ENCODE peak calls at places on chromosomes 4 and X, in seven cellular contexts. N is endothelial cell, D is lower leg skin, W is adrenal gland, K is GM13977, U is epithelial cell of proximal tubule, Z is psoas muscle. C is an unnamed sample.
A peak's percentile ranks its signal among the peaks of the same experiment; 100 is the strongest.

GRCh38 chrX:103845165-103845653 is 13.2 kb upstream of the RAB9B start:
- DNase-seq in N (peak; percentile 55), D (peak; percentile 32), W (peak; percentile 83), K (peak; percentile 36), U (peak; percentile 67), Z (peak; percentile 52), C (peak; percentile 19)

GRCh38 chrX:150607200-150607599 is 38.8 kb downstream of the MTM1 start:
- DNase-seq in N (no peak), D (no peak), W (no peak), K (no peak), U (no peak), Z (no peak), C (no peak)

GRCh38 chr4:65552071-65552470 is 118.2 kb downstream of the EPHA5 start:
- DNase-seq in N (no peak), D (no peak), W (no peak), K (no peak), U (no peak), Z (no peak), C (no peak)

GRCh38 chr4:55080174-55080865 is 45.1 kb downstream of the KDR start:
- DNase-seq in N (no peak), D (peak; percentile 28), W (no peak), K (no peak), U (no peak), Z (no peak), C (no peak)

GRCh38 chr4:177789610-177790009 is 347.4 kb upstream of the AGA start:
- DNase-seq in N (no peak), D (no peak), W (no peak), K (no peak), U (no peak), Z (no peak), C (no peak)

GRCh38 chr4:2417765-2418651 is at the start of gene ZFYVE28:
- DNase-seq in N (no peak), D (no peak), W (peak; percentile 63), K (no peak), U (no peak), Z (no peak), C (no peak)

GRCh38 chr4:38869511-38869910 is 1.9 kb downstream of the FAM114A1 start:
- DNase-seq in N (no peak), D (no peak), W (no peak), K (no peak), U (no peak), Z (no peak), C (no peak)

GRCh38 chr4:125314676-125315570 is at the start of gene FAT4:
- DNase-seq in N (peak; percentile 95), D (peak; percentile 89), W (peak; percentile 96), K (peak; percentile 79), U (peak; percentile 70), Z (peak; percentile 95), C (peak; percentile 83)

GRCh38 chr4:95129708-95130343 is 372.1 kb downstream of the BMPR1B start:
- DNase-seq in N (no peak), D (peak; percentile 75), W (peak; percentile 62), K (no peak), U (peak; percentile 96), Z (no peak), C (no peak)

DNA sequence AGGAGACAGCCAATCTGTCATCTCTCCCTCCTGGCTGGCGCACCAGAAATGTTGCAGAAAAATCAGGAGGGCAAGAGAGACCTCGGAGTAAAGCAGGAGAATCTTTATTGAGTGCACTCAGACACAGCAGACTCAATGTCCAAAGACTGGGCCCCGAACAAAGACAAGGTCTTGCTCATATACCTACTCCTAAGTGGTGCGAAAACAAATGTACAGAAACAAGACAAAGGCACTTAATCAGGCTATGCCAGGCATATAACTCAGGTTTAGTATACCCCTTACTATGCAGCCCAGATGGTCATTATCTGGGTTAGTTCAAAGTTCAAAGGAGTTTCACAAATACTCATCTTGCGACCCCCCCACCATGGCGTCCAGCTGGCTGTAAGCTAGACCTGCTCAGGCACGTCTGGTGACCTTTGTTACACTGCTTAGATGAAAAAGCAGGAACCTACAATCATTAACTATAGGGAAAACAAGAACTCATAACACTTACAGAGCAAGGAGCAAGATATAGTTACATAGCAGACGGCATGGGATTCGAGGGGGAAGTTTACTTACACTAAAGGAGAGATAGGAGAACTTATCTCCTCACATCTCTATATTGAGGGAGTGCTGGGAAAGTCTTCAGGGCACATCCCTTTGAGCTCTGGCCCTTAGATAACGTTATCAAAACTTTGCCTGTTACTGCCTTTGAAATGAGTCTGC is 27.5 kb downstream of the SULT1E1 start:
- DNase-seq in N (no peak), D (no peak), W (no peak), K (no peak), U (peak; percentile 55), Z (no peak), C (peak; percentile 19)
- TF ChIP-seq CTCF in N (no peak), D (no peak), W (no peak), K (no peak), U (no peak), Z (no peak), C (no peak)

GRCh38 chr4:76780781-76781697 is 116.9 kb downstream of the SOWAHB start:
- DNase-seq in N (no peak), D (no peak), W (no peak), K (no peak), U (no peak), Z (no peak), C (no peak)

GRCh38 chr4:76781698-76782595 is 116.0 kb downstream of the SOWAHB start:
- DNase-seq in N (no peak), D (no peak), W (no peak), K (peak; percentile 45), U (no peak), Z (no peak), C (no peak)

GRCh38 chr4:76783836-76784235 is 114.1 kb downstream of the SOWAHB start:
- DNase-seq in N (no peak), D (no peak), W (no peak), K (no peak), U (no peak), Z (no peak), C (no peak)

GRCh38 chr4:76782837-76783236 is 115.1 kb downstream of the SOWAHB start:
- DNase-seq in N (no peak), D (no peak), W (no peak), K (no peak), U (no peak), Z (no peak), C (no peak)

GRCh38 chr4:76784237-76784636 is 113.7 kb downstream of the SOWAHB start:
- DNase-seq in N (no peak), D (no peak), W (no peak), K (no peak), U (no peak), Z (no peak), C (no peak)
- TF ChIP-seq CTCF in N (no peak), D (no peak), W (no peak), K (peak; percentile 42), U (peak; percentile 40), Z (no peak), C (no peak)

GRCh38 chr4:75308049-75308448 is 206.2 kb downstream of the RCHY1 start:
- DNase-seq in N (no peak), D (no peak), W (no peak), K (no peak), U (no peak), Z (no peak), C (no peak)
- TF ChIP-seq CTCF in N (no peak), D (no peak), W (no peak), K (no peak), U (no peak), Z (no peak), C (no peak)

DNA sequence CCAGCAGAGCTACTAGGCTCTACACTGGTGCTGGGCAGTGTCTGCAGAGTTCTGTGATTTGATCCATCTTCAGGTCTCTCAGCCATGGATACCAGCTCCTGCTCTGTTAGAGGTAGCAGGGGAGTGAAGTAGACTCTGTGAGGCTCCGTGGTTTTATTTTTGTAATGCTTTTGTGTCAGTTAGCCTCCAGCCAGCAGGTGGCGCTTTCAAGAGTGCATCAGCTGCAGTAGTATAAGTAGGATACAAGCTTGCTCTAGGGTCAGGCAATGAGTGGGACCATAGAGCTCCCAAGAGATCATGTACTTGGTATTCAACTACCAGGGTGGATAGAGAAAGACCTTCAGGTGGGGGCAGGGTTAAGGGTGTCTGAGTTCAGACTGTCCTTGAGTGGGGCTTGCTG is 362.5 kb upstream of the TRAM1L1 start:
- DNase-seq in N (peak; percentile 6), D (no peak), W (no peak), K (no peak), U (no peak), Z (no peak), C (no peak)
- TF ChIP-seq CTCF in N (peak; percentile 50), D (no peak), W (no peak), K (peak; percentile 51), U (peak; percentile 42), Z (no peak), C (peak; percentile 22)

GRCh38 chr4:84151574-84151973 is 347.5 kb downstream of the NKX6-1 start:
- DNase-seq in N (no peak), D (no peak), W (no peak), K (no peak), U (no peak), Z (no peak), C (no peak)
- TF ChIP-seq CTCF in N (no peak), D (no peak), W (no peak), K (peak; percentile 15), U (peak; percentile 4), Z (no peak), C (no peak)

DNA sequence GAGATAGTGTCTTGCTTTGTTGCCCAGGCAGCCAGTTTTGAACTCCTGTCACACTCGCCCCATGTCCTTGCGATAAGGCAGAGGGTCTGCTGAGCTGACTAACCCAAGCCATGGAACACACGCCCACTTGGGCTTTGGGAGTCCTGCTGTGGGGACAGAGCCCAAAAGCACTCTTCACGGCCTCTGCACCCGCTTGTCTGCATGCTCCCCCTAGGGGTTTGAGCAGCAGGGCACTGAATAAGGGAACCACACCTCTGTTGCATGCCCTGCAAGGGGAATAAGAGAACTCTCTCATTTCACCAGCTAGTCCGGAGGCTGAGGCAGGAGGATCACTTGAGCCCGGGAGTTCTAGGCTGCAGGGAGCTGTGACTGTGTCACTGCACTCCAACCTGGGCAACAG is 166.0 kb downstream of the STAG2 start:
- DNase-seq in N (no peak), D (no peak), W (no peak), K (no peak), U (no peak), Z (no peak), C (no peak)
- TF ChIP-seq CTCF in N (no peak), D (no peak), W (no peak), K (no peak), U (no peak), Z (no peak), C (no peak)

DNA sequence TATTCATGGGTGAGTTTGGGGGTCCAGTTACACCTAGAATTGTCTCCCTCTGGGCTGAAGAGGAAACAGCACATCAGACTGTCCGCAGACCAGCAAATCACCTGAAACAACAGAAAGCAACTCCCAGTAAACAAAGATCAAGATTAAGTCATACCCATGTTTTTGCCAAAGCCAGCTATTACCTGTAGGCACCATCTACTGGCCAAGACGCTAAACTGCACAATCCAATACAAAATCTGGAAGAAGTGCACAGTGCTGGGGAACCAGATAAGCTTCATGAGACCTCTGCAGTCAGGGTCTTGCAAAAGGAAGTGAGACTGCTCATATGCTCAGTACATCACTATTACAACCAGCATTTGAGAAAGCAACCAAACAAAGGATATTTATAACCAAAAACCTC is 157.5 kb upstream of the ITM2A start:
- DNase-seq in N (peak; percentile 3), D (no peak), W (no peak), K (peak; percentile 13), U (no peak), Z (no peak), C (no peak)
- TF ChIP-seq CTCF in N (peak; percentile 27), D (no peak), W (no peak), K (peak; percentile 39), U (peak; percentile 57), Z (no peak), C (peak; percentile 29)

C was measured in progenitor cell of endocrine pancreas.